ENCODE peak calls at places on chromosomes 1 and 21, in nine cellular contexts. S is stimulated activated CD4-positive, alpha-beta T cell treated with anti-CD3 and anti-CD28 coated beads, TNF-alpha, amount 100 ng/mL, for 1 hour; Z is left lobe of liver; V is naive thymus-derived CD8-positive, alpha-beta T cell; N is activated CD8-positive, alpha-beta memory T cell treated with anti-CD3 and anti-CD28 coated beads for 4 hours; K is transverse colon; Y is iris pigment epithelial cell; B is psoas muscle; D is stromal cell of bone marrow. W is an unnamed sample.
A peak's percentile ranks its signal among the peaks of the same experiment; 100 is the strongest.

GRCh38 chr1:58811303-58811702 is 27.5 kb upstream of the JUN start:
- DNase-seq in Z (no peak), D (no peak), V (no peak), B (no peak), N (no peak), K (no peak), S (no peak), Y (no peak), W (no peak)

GRCh38 chr1:84968865-84969264 is 28.0 kb downstream of the MCOLN2 start:
- DNase-seq in N (no peak), B (no peak), Y (no peak), K (no peak), S (no peak), Z (no peak), D (no peak), V (no peak), W (no peak)

GRCh38 chr1:117036018-117036421 is 24.1 kb upstream of the TTF2 start:
- DNase-seq in N (no peak), B (no peak), K (no peak), D (no peak), V (no peak), Z (no peak), Y (no peak), S (no peak), W (no peak)

GRCh38 chr1:199515261-199515660 is 512.2 kb upstream of the NR5A2 start:
- DNase-seq in S (no peak), D (no peak), Y (no peak), K (no peak), B (no peak), N (no peak), V (no peak), Z (no peak), W (no peak)

GRCh38 chr1:221724931-221725605 is 16.8 kb downstream of the DUSP10 start:
- DNase-seq in Y (peak; percentile 88), V (no peak), K (peak; percentile 21), N (no peak), B (peak; percentile 75), S (no peak), D (peak; percentile 67), Z (no peak), W (peak; percentile 53)

GRCh38 chr1:151887028-151887427 is 22.3 kb downstream of the THEM4 start:
- DNase-seq in S (no peak), D (peak; percentile 27), N (no peak), K (no peak), B (no peak), Y (peak; percentile 68), Z (no peak), V (no peak), W (no peak)

GRCh38 chr1:97008226-97008625 is 286.6 kb downstream of the PTBP2 start:
- DNase-seq in N (no peak), B (no peak), V (no peak), Z (no peak), K (no peak), S (no peak), Y (peak; percentile 69), D (peak; percentile 44), W (no peak)

GRCh38 chr1:44489481-44489880 is 84.4 kb downstream of the RNF220 start:
- DNase-seq in N (no peak), Y (peak; percentile 68), D (no peak), V (no peak), S (no peak), B (no peak), Z (no peak), K (no peak), W (no peak)

GRCh38 chr1:38475624-38476005 is 384.0 kb downstream of the RRAGC start:
- DNase-seq in S (no peak), D (no peak), V (no peak), N (no peak), B (no peak), K (no peak), Y (no peak), Z (no peak), W (no peak)

GRCh38 chr1:43887748-43888147 is 45.9 kb upstream of the ARTN start:
- DNase-seq in K (no peak), N (no peak), S (no peak), D (no peak), Y (no peak), V (no peak), B (no peak), Z (no peak), W (no peak)

GRCh38 chr1:221044538-221044937 is 165.3 kb downstream of the HLX start:
- DNase-seq in D (no peak), S (no peak), Z (no peak), K (no peak), N (no peak), B (no peak), V (no peak), Y (no peak), W (no peak)

GRCh38 chr1:48018799-48019198 is 21.6 kb upstream of the TRABD2B start:
- DNase-seq in B (no peak), Z (peak; percentile 27), D (no peak), N (no peak), V (no peak), K (no peak), Y (no peak), S (no peak), W (no peak)

GRCh38 chr21:38993561-38993960 is 187.8 kb downstream of the ETS2 start:
- DNase-seq in Y (peak; percentile 91), Z (no peak), D (peak; percentile 78), V (no peak), S (no peak), B (no peak), N (no peak), K (peak; percentile 45), W (no peak)